ENCODE peak calls at places on chromosomes 3 and 15, in five cellular contexts. I, Z, L, H and Q are unnamed samples.

GRCh38 chr3:170330366-170330765 is 27.1 kb upstream of the SKIL start:
- DNase-seq in Z (no peak), I (no peak), H (no peak), L (peak; percentile 31), Q (peak; percentile 46)

GRCh38 chr3:50478051-50478450 is 25.4 kb downstream of the CACNA2D2 start:
- DNase-seq in H (no peak), I (no peak), Z (no peak), L (no peak), Q (no peak)

GRCh38 chr3:89145995-89146394 is 38.6 kb downstream of the EPHA3 start:
- DNase-seq in I (peak; percentile 90), L (no peak), H (no peak), Z (no peak), Q (peak; percentile 86)

GRCh38 chr15:68113273-68113672 is 59.2 kb downstream of the PIAS1 start:
- DNase-seq in I (peak; percentile 54), L (no peak), Z (no peak), H (no peak), Q (peak; percentile 34)

GRCh38 chr15:63389902-63390301 is 8.3 kb upstream of the CA12 start:
- DNase-seq in L (no peak), Z (no peak), I (no peak), H (no peak), Q (no peak)

GRCh38 chr3:119376758-119377157 is 82.6 kb downstream of the ARHGAP31 start:
- DNase-seq in L (no peak), I (no peak), Z (no peak), H (no peak), Q (no peak)

GRCh38 chr15:32656091-32656860 is 14.8 kb downstream of the SCG5 start:
- DNase-seq in L (no peak), H (no peak), Z (no peak), I (no peak), Q (no peak)

GRCh38 chr15:63112871-63113270 is 8.8 kb upstream of the LACTB start:
- DNase-seq in L (no peak), I (no peak), H (no peak), Z (no peak), Q (peak; percentile 36)

GRCh38 chr15:72786946-72787345 is 3.4 kb upstream of the ADPGK start:
- DNase-seq in Z (no peak), L (no peak), H (no peak), I (no peak), Q (no peak)

GRCh38 chr15:27482344-27482743 is 511.4 kb downstream of the GABRG3 start:
- DNase-seq in Z (no peak), I (no peak), L (no peak), H (no peak), Q (no peak)

GRCh38 chr3:102224171-102224570 is 210.6 kb upstream of the ZPLD1 start:
- DNase-seq in I (peak; percentile 20), H (no peak), Z (no peak), L (no peak), Q (peak; percentile 32)

GRCh38 chr3:12312010-12312409 is 23.1 kb downstream of the PPARG start:
- DNase-seq in I (no peak), L (no peak), Z (no peak), H (no peak), Q (no peak)

GRCh38 chr3:83438177-83438576 is 1520.6 kb upstream of the CADM2 start:
- DNase-seq in I (no peak), L (no peak), H (no peak), Z (no peak), Q (no peak)

GRCh38 chr3:113264741-113265140 is 53.4 kb downstream of the BOC start:
- DNase-seq in H (no peak), L (no peak), Z (no peak), I (no peak), Q (no peak)

GRCh38 chr15:62912808-62913207 is 129.7 kb upstream of the TPM1 start:
- DNase-seq in L (peak; percentile 44), Z (no peak), I (peak; percentile 29), H (no peak), Q (no peak)

GRCh38 chr3:103960819-103961218 is 1405.9 kb upstream of the ALCAM start:
- DNase-seq in L (no peak), H (no peak), I (no peak), Z (no peak), Q (no peak)

GRCh38 chr15:20352241-20353200 is 189.1 kb downstream of the GOLGA6L6 start:
- DNase-seq in Z (no peak), L (peak; percentile 27), H (no peak), I (no peak), Q (no peak)

GRCh38 chr3:65196663-65197062 is 508.9 kb upstream of the ADAMTS9 start:
- DNase-seq in I (no peak), H (no peak), Z (no peak), L (no peak), Q (no peak)

GRCh38 chr3:188827593-188827992 is 344.2 kb upstream of the TPRG1 start:
- DNase-seq in I (no peak), L (no peak), Z (no peak), H (no peak), Q (peak; percentile 21)

GRCh38 chr3:65685621-65686020 is 353.1 kb downstream of the MAGI1 start:
- DNase-seq in H (no peak), L (no peak), Z (no peak), I (peak; percentile 53), Q (peak; percentile 51)

GRCh38 chr3:122484985-122485384 is 29.8 kb downstream of the KPNA1 start:
- DNase-seq in Z (no peak), H (no peak), L (no peak), I (peak; percentile 75), Q (peak; percentile 70)

GRCh38 chr3:131193671-131194291 is 167.1 kb downstream of the NEK11 start:
- DNase-seq in I (peak; percentile 8), Z (no peak), H (no peak), L (no peak), Q (no peak)

GRCh38 chr3:46360904-46361303 is 7.0 kb downstream of the CCR2 start:
- DNase-seq in Z (no peak), L (no peak), H (no peak), I (no peak), Q (no peak)

GRCh38 chr3:30311781-30312180 is 294.6 kb upstream of the TGFBR2 start:
- DNase-seq in Z (no peak), L (no peak), H (no peak), I (no peak), Q (no peak)

GRCh38 chr15:38651328-38652038 is 86.9 kb upstream of the RASGRP1 start:
- DNase-seq in I (no peak), Z (no peak), L (no peak), H (no peak), Q (no peak)

GRCh38 chr3:126530171-126531050 is 6.5 kb downstream of the CHST13 start:
- DNase-seq in H (no peak), L (no peak), I (no peak), Z (no peak), Q (no peak)

GRCh38 chr3:171116802-171117395 is 90.4 kb upstream of the SLC2A2 start:
- DNase-seq in H (no peak), I (no peak), L (no peak), Z (no peak), Q (no peak)

GRCh38 chr15:83300826-83301225 is 16.4 kb upstream of the BNC1 start:
- DNase-seq in I (no peak), L (no peak), Z (no peak), H (no peak), Q (peak; percentile 42)

DNA sequence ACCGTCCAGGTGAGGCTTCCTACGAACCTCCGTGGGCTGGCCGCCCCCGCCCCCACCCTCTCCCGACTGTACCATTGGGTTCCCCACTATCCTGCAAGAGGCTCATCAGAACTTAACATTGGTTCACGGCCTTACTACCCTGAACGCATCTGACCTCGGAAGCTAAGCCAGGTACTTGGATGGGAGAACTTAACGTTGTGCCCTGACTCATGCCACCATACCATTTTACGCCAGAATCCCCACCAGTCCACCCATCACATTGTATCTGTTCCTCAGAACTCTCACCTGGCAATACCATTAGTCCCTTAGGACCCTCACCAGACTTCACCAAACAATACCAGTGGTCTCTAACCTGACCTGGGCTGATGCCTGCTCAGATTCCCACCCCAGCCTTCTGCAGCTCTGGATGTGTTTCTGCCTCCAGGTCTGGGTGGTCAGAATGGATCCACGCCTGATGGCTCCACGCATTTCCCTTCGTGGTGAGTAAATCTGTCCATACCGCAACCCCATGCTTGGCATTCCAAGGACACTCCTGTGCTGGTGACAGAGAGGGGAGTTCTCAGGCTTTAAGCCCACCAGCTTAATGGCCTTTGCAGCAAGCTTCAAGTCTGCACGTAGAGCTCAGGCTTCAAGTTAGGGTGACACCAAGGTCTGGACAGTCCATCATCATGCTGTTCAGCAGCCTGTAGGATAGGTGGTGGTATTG is 562 bp downstream of the TCTA start:
- DNase-seq in Z (no peak), L (no peak), I (no peak), H (no peak), Q (no peak)
- H4K91ac ChIP-seq in Z (no peak overlapping the region), L (no peak overlapping the region), I (peak overlapping the region; percentile 97), H (peak overlapping the region; percentile 89), Q (peak overlapping the region; percentile 97)

GRCh38 chr3:177343122-177343521 is 145.8 kb upstream of the TBL1XR1 start:
- DNase-seq in Z (no peak), L (no peak), H (no peak), I (no peak), Q (no peak)
- H2BK15ac ChIP-seq in Z (no peak overlapping the region), L (no peak overlapping the region), H (no peak overlapping the region), I (no peak overlapping the region), Q (peak overlapping the region; percentile 83)

DNA sequence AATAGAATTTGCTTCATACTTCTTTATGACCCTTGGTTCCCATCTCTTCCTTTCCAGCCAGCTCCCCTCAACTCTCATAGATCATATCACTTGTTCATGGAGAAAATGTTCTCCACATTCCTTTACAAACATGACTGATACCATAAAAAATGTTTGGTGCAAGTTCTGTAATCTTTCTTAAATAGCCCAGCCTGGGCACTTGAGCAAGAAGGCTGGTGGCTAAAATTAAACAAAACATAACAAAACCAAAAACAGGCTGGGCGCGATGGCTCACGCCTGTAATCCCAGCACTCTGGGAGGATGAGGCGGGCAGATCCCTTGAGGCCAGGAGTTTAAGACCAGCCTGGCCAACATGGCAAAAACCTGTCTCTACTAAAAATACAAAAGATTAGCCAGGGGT is 8.9 kb upstream of the POLR2M start:
- DNase-seq in H (no peak), Z (no peak), L (no peak), I (peak; percentile 17), Q (peak; percentile 19)
- H4K91ac ChIP-seq in H (no peak overlapping the region), Z (no peak overlapping the region), L (no peak overlapping the region), I (no peak overlapping the region), Q (no peak overlapping the region)

DNA sequence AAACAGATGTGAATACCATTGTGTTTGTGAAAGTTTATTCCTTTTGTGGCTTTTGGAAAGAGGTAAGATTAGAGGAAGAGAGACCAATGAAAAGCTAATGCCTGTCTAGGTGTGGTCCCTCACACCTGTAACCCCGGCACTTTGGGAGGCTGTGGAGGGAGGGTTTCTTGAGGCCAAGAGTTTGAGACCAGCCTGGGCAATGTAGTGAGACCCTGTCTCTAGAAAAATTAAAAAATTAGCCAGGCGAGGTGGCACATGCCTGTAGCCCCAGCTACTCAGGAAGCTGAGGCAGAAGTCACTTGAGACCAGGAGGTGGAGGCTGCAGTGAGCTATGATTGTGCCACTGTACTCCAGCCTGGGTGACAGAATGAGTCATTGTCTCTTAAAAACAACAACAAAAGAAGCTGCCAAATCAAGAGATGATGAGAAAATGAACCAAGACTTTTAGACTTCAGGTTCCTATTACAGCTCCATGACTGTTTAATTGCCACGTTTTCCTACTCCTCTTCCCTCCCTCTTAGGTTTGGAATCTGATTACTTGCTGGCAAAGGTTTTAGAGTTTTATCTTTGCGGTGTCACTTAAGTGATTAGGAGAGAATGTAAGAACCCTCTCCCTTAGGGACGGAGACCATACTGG is 68.7 kb downstream of the CGNL1 start:
- DNase-seq in I (peak; percentile 34), L (no peak), H (no peak), Z (no peak), Q (no peak)
- H2BK15ac ChIP-seq in I (no peak overlapping the region), L (no peak overlapping the region), H (no peak overlapping the region), Z (no peak overlapping the region), Q (no peak overlapping the region)